ENCODE peak calls at places on chromosomes 5 and 9, in eight cellular contexts. E is CD4-positive, CD25-positive, alpha-beta regulatory T cell; Q is activated T-helper 1 cell treated with anti-CD3 and anti-CD28 coated beads, Interleukin-2, amount 50 U/mL, for 16 hours; U is germinal center; D is DMS 273 treated with DMSO at 0.1 percent for 48 hours; J is psoas muscle; S is endothelial cell; P is cardiac fibroblast. L is an unnamed sample.

GRCh38 chr9:4743131-4743875 is 2.3 kb upstream of the AK3 start:
- DNase-seq in E (no peak), Q (no peak), U (no peak), D (no peak), J (no peak), S (no peak), P (no peak), L (no peak)

GRCh38 chr9:4690144-4690543 is 10.8 kb downstream of the CDC37L1 start:
- DNase-seq in E (no peak), Q (no peak), U (no peak), D (no peak), J (no peak), S (no peak), P (no peak), L (no peak)

GRCh38 chr9:95147452-95147851 is 170.1 kb downstream of the FANCC start:
- DNase-seq in E (no peak), Q (no peak), U (no peak), D (no peak), J (no peak), S (no peak), P (no peak), L (peak)

GRCh38 chr5:61332369-61332745 is 299 bp downstream of the ZSWIM6 start:
- DNase-seq in E (no peak), Q (peak), U (peak), D (no peak), J (peak), S (no peak), P (peak), L (no peak)

GRCh38 chr5:135037519-135038201 is 3.6 kb upstream of the PITX1 start:
- DNase-seq in E (no peak), Q (no peak), U (no peak), D (no peak), J (peak), S (no peak), P (no peak), L (no peak)

GRCh38 chr9:81826541-81826906 is 101.7 kb upstream of the SPATA31D4 start:
- DNase-seq in E (no peak), Q (no peak), U (no peak), D (no peak), J (peak), S (no peak), P (peak), L (no peak)

GRCh38 chr9:81636280-81636653 is 53.1 kb downstream of the TLE1 start:
- DNase-seq in E (no peak), Q (no peak), U (no peak), D (no peak), J (no peak), S (no peak), P (no peak), L (no peak)

GRCh38 chr5:14109041-14109747 is 33.9 kb upstream of the TRIO start:
- DNase-seq in E (no peak), Q (no peak), U (no peak), D (no peak), J (no peak), S (no peak), P (peak), L (peak)

GRCh38 chr5:31556461-31556860 is 24.4 kb downstream of the C5orf22 start:
- DNase-seq in E (no peak), Q (no peak), U (no peak), D (no peak), J (no peak), S (no peak), P (peak), L (peak)

GRCh38 chr5:143194206-143194605 is 209.3 kb downstream of the NR3C1 start:
- DNase-seq in E (no peak), Q (no peak), U (no peak), D (no peak), J (no peak), S (no peak), P (peak), L (no peak)

GRCh38 chr9:125189011-125189360 is 617 bp downstream of the PPP6C start:
- DNase-seq in E (peak), Q (no peak), U (peak), D (no peak), J (peak), S (peak), P (no peak), L (no peak)

GRCh38 chr5:116476903-116477537 is 97.6 kb downstream of the SEMA6A start:
- DNase-seq in E (no peak), Q (no peak), U (no peak), D (no peak), J (no peak), S (no peak), P (peak), L (no peak)

GRCh38 chr5:137572042-137572695 is 73.0 kb upstream of the SPOCK1 start:
- DNase-seq in E (no peak), Q (no peak), U (no peak), D (no peak), J (no peak), S (no peak), P (no peak), L (no peak)

GRCh38 chr9:38720083-38720755 is at the start of gene FAM240B:
- DNase-seq in E (no peak), Q (no peak), U (no peak), D (no peak), J (no peak), S (no peak), P (no peak), L (no peak)

GRCh38 chr9:133701981-133702797 is 36.0 kb downstream of the SARDH start:
- DNase-seq in E (peak), Q (peak), U (no peak), D (no peak), J (peak), S (no peak), P (peak), L (no peak)

GRCh38 chr5:53030828-53031425 is 41.8 kb downstream of the ITGA2 start:
- DNase-seq in E (no peak), Q (no peak), U (no peak), D (no peak), J (no peak), S (no peak), P (no peak), L (no peak)

GRCh38 chr9:133134419-133135190 is 13.6 kb upstream of the RALGDS start:
- DNase-seq in E (peak), Q (no peak), U (no peak), D (no peak), J (peak), S (no peak), P (no peak), L (no peak)

GRCh38 chr9:96777539-96777864 is 385 bp downstream of the ZNF510 start:
- DNase-seq in E (no peak), Q (no peak), U (no peak), D (no peak), J (no peak), S (no peak), P (no peak), L (no peak)

GRCh38 chr5:96582343-96582742 is 79.8 kb upstream of the CAST start:
- DNase-seq in E (no peak), Q (no peak), U (no peak), D (peak), J (no peak), S (no peak), P (no peak), L (no peak)

GRCh38 chr5:104265531-104266130 is 703.0 kb upstream of the NUDT12 start:
- DNase-seq in E (no peak), Q (no peak), U (no peak), D (no peak), J (no peak), S (no peak), P (no peak), L (no peak)

GRCh38 chr5:149853019-149853648 is 91.5 kb downstream of the PDE6A start:
- DNase-seq in E (peak), Q (no peak), U (peak), D (no peak), J (peak), S (peak), P (peak), L (peak)

GRCh38 chr5:175894805-175895204 is 23.4 kb downstream of the CPLX2 start:
- DNase-seq in E (no peak), Q (no peak), U (no peak), D (peak), J (no peak), S (no peak), P (no peak), L (no peak)

GRCh38 chr5:10479226-10479721 is 37.6 kb downstream of the ROPN1L start:
- DNase-seq in E (no peak), Q (no peak), U (no peak), D (no peak), J (no peak), S (no peak), P (peak), L (peak)

GRCh38 chr9:135669616-135670285 is 6.6 kb downstream of the LCN9 start:
- DNase-seq in E (no peak), Q (no peak), U (no peak), D (no peak), J (peak), S (no peak), P (no peak), L (no peak)

GRCh38 chr9:109969559-109970237 is 189.7 kb downstream of the PALM2AKAP2 start:
- DNase-seq in E (no peak), Q (no peak), U (no peak), D (no peak), J (no peak), S (peak), P (peak), L (no peak)

GRCh38 chr5:65066385-65066784 is 297.7 kb downstream of the CWC27 start:
- DNase-seq in E (no peak), Q (no peak), U (peak), D (no peak), J (no peak), S (no peak), P (peak), L (no peak)

GRCh38 chr9:92837191-92837590 is 40.6 kb downstream of the ZNF484 start:
- DNase-seq in E (no peak), Q (no peak), U (no peak), D (no peak), J (no peak), S (no peak), P (no peak), L (no peak)

GRCh38 chr5:138819065-138819464 is 56.1 kb downstream of the LRRTM2 start:
- DNase-seq in E (no peak), Q (no peak), U (no peak), D (peak), J (peak), S (no peak), P (no peak), L (no peak)

GRCh38 chr5:54013556-54014157 is 296.7 kb downstream of the ARL15 start:
- DNase-seq in E (no peak), Q (no peak), U (no peak), D (no peak), J (peak), S (no peak), P (peak), L (peak)

GRCh38 chr9:6134661-6135177 is 80.9 kb upstream of the IL33 start:
- DNase-seq in E (no peak), Q (no peak), U (no peak), D (no peak), J (no peak), S (no peak), P (no peak), L (no peak)

GRCh38 chr9:116842658-116843057 is 155.6 kb downstream of the TRIM32 start:
- DNase-seq in E (no peak), Q (no peak), U (no peak), D (no peak), J (no peak), S (no peak), P (no peak), L (no peak)

GRCh38 chr5:132853790-132854189 is 12.5 kb downstream of the GDF9 start:
- DNase-seq in E (no peak), Q (no peak), U (no peak), D (no peak), J (no peak), S (no peak), P (no peak), L (no peak)

GRCh38 chr5:83414601-83415000 is 56.9 kb upstream of the VCAN start:
- DNase-seq in E (no peak), Q (no peak), U (no peak), D (no peak), J (no peak), S (no peak), P (no peak), L (peak)

GRCh38 chr9:36987891-36988290 is 46.2 kb downstream of the PAX5 start:
- DNase-seq in E (no peak), Q (no peak), U (no peak), D (no peak), J (no peak), S (no peak), P (no peak), L (no peak)

L was measured in fibroblast of gingiva.